ENCODE peak calls at places on chromosomes 1 and 21, in ten cellular contexts. I is nucleus accumbens, C is AG10803, P is DMS 273 treated with DMSO at 0.1 percent for 48 hours, T is posterior cingulate gyrus, Y is T-helper 1 cell, R is amygdala, H is iPS DF 19.7, S is ELR, G is AG08396. Q is an unnamed sample.

GRCh38 chr1:59512702-59513101 is 215.8 kb downstream of the FGGY start:
- DNase-seq in G (no peak), R (no peak), I (no peak), Y (no peak), S (no peak), P (no peak), H (no peak), T (no peak), C (no peak), Q (no peak)

GRCh38 chr1:6125366-6125765 is 54.8 kb downstream of the CHD5 start:
- DNase-seq in R (no peak), H (no peak), G (no peak), Y (no peak), S (no peak), T (no peak), C (no peak), P (no peak), I (no peak), Q (no peak)

GRCh38 chr1:10378071-10378841 is 20.6 kb upstream of the PGD start:
- DNase-seq in H (no peak), Y (no peak), G (no peak), R (no peak), P (no peak), S (peak), T (no peak), I (no peak), C (peak), Q (no peak)

GRCh38 chr1:4825841-4826450 is 171.5 kb downstream of the AJAP1 start:
- DNase-seq in H (no peak), P (no peak), R (peak), Y (no peak), I (no peak), T (peak), C (peak), G (no peak), S (no peak), Q (peak)

GRCh38 chr1:27000817-27001460 is 7.4 kb downstream of the TRNP1 start:
- DNase-seq in P (no peak), S (peak), Y (no peak), I (no peak), C (peak), G (no peak), H (no peak), T (no peak), R (no peak), Q (no peak)

GRCh38 chr1:53076721-53077598 is 14.9 kb downstream of the PODN start:
- DNase-seq in I (no peak), T (no peak), G (no peak), H (no peak), C (no peak), S (no peak), Y (no peak), R (no peak), P (no peak), Q (no peak)

GRCh38 chr1:55288245-55288644 is 73.1 kb upstream of the USP24 start:
- DNase-seq in P (no peak), I (no peak), R (no peak), T (no peak), H (no peak), S (no peak), C (peak), Y (no peak), G (no peak), Q (no peak)

GRCh38 chr1:37242501-37242900 is 208.2 kb upstream of the GRIK3 start:
- DNase-seq in S (no peak), R (no peak), Y (no peak), T (no peak), P (no peak), G (no peak), I (no peak), H (no peak), C (no peak), Q (no peak)

GRCh38 chr1:29559055-29559454 is 322.7 kb downstream of the PTPRU start:
- DNase-seq in G (no peak), S (no peak), P (no peak), Y (no peak), R (no peak), I (no peak), C (no peak), H (no peak), T (no peak), Q (no peak)

GRCh38 chr1:116711061-116711582 is 43.1 kb upstream of the CD2 start:
- DNase-seq in C (no peak), T (no peak), G (no peak), Y (no peak), I (no peak), R (no peak), P (peak), S (no peak), H (peak), Q (no peak)

GRCh38 chr21:44372616-44373015 is 19.2 kb downstream of the TRPM2 start:
- DNase-seq in S (no peak), R (no peak), G (no peak), T (no peak), H (no peak), P (no peak), Y (no peak), C (no peak), I (no peak), Q (no peak)

GRCh38 chr1:25183126-25183980 is 48.9 kb downstream of the SYF2 start:
- DNase-seq in T (no peak), S (no peak), C (no peak), P (no peak), R (no peak), Y (no peak), G (no peak), H (no peak), I (no peak), Q (no peak)

GRCh38 chr1:108646661-108647269 is 14.1 kb downstream of the HENMT1 start:
- DNase-seq in H (no peak), S (peak), G (peak), P (no peak), R (no peak), I (no peak), Y (peak), T (peak), C (peak), Q (peak)

GRCh38 chr1:16204634-16205332 is 7.7 kb downstream of the ARHGEF19 start:
- DNase-seq in S (peak), H (no peak), G (no peak), T (no peak), I (no peak), C (no peak), R (no peak), Y (no peak), P (no peak), Q (no peak)

GRCh38 chr21:37562920-37563640 is 196.5 kb downstream of the DYRK1A start:
- DNase-seq in R (no peak), P (no peak), S (no peak), I (no peak), G (no peak), C (no peak), T (peak), H (no peak), Y (no peak), Q (no peak)

GRCh38 chr1:56868761-56869160 is 14.2 kb downstream of the C8A start:
- DNase-seq in I (no peak), S (peak), P (no peak), G (no peak), H (no peak), C (peak), T (no peak), R (no peak), Y (no peak), Q (no peak)

GRCh38 chr1:161367684-161368398 is at the start of gene CFAP126:
- DNase-seq in Y (peak), T (peak), H (peak), C (peak), I (no peak), S (peak), P (peak), G (peak), R (peak), Q (peak)

GRCh38 chr1:230185076-230186001 is 118.3 kb downstream of the GALNT2 start:
- DNase-seq in Y (no peak), G (no peak), H (no peak), C (no peak), R (no peak), P (no peak), I (no peak), T (no peak), S (peak), Q (no peak)

Q was measured in midbrain.